ENCODE peak calls at places on chromosomes 13 and 19, in six cellular contexts. O is neuronal stem cell, Q is neural progenitor cell, G is heart left ventricle, I is cardiac muscle cell, H is IMR-90. C is an unnamed sample. For H3K9me3, the result is how much of the 10 kb centered on the place peaks cover.

GRCh38 chr13:93714171-93714570 is 487.6 kb downstream of the GPC6 start:
- DNase-seq in O (no peak), H (peak), I (no peak), G (no peak), Q (no peak), C (no peak)

GRCh38 chr13:53068841-53069520 is 40.4 kb downstream of the OLFM4 start:
- DNase-seq in G (no peak), O (no peak), I (no peak), H (no peak), Q (peak), C (no peak)

GRCh38 chr13:50408068-50408467 is 392.8 kb downstream of the KCNRG start:
- DNase-seq in H (no peak), Q (no peak), G (no peak), I (no peak), O (no peak), C (no peak)

GRCh38 chr19:53076984-53077383 is 26.2 kb downstream of the ZNF160 start:
- DNase-seq in I (peak), Q (peak), H (peak), O (peak), G (peak), C (no peak)

GRCh38 chr13:48891586-48891985 is 84.1 kb upstream of the FNDC3A start:
- DNase-seq in G (no peak), I (no peak), O (no peak), H (peak), Q (no peak), C (no peak)

GRCh38 chr19:13100031-13100588 is 2.5 kb downstream of the LYL1 start:
- DNase-seq in O (no peak), I (no peak), H (no peak), Q (no peak), G (no peak), C (no peak)

GRCh38 chr13:100100115-100100879 is 11.4 kb downstream of the PCCA start:
- DNase-seq in I (no peak), H (peak), G (peak), O (no peak), Q (no peak), C (no peak)

GRCh38 chr13:21583496-21583895 is 20.5 kb downstream of the MICU2 start:
- DNase-seq in G (no peak), I (no peak), O (no peak), H (peak), Q (peak), C (no peak)

GRCh38 chr13:50456111-50456510 is 387.4 kb downstream of the DLEU7 start:
- DNase-seq in Q (no peak), H (no peak), O (no peak), I (no peak), G (no peak), C (no peak)

GRCh38 chr19:16274466-16274865 is 50.2 kb upstream of the KLF2 start:
- DNase-seq in Q (no peak), H (no peak), O (no peak), G (no peak), I (no peak), C (no peak)

GRCh38 chr13:111952814-111953213 is 114.1 kb upstream of the SOX1 start:
- DNase-seq in O (no peak), I (no peak), Q (no peak), H (no peak), G (no peak), C (no peak)

GRCh38 chr13:97276862-97277269 is 54.7 kb downstream of the MBNL2 start:
- DNase-seq in Q (no peak), I (no peak), H (no peak), O (no peak), G (no peak), C (no peak)

GRCh38 chr13:73090116-73090811 is 31.5 kb downstream of the KLF5 start:
- DNase-seq in O (no peak), I (no peak), H (peak), Q (no peak), G (no peak), C (no peak)

GRCh38 chr19:13849991-13850909 is 26.7 kb upstream of the NANOS3 start:
- DNase-seq in H (peak), O (no peak), I (peak), G (peak), Q (peak), C (peak)

GRCh38 chr13:101272886-101273285 is 143.4 kb downstream of the NALCN start:
- DNase-seq in Q (no peak), I (no peak), G (no peak), H (no peak), O (no peak), C (no peak)

GRCh38 chr13:44224433-44225149 is 149.0 kb upstream of the SERP2 start:
- DNase-seq in Q (no peak), I (no peak), G (no peak), O (no peak), H (no peak), C (no peak)

GRCh38 chr19:14425696-14426138 is 6.6 kb upstream of the DDX39A start:
- DNase-seq in G (no peak), I (no peak), Q (no peak), H (peak), O (no peak), C (no peak)

GRCh38 chr13:109816112-109816978 is 30.0 kb upstream of the IRS2 start:
- DNase-seq in Q (no peak), I (no peak), H (no peak), G (no peak), O (no peak), C (no peak)

GRCh38 chr19:34430738-34431625 is 2.8 kb downstream of the UBA2 start:
- DNase-seq in O (peak), H (peak), G (no peak), Q (peak), I (peak), C (peak)

GRCh38 chr19:51712461-51713081 is 11.2 kb downstream of the HAS1 start:
- DNase-seq in H (peak), I (no peak), Q (peak), G (no peak), O (no peak), C (no peak)

GRCh38 chr13:86020350-86021002 is 221.3 kb upstream of the SLITRK6 start:
- DNase-seq in O (no peak), G (no peak), I (peak), H (peak), Q (no peak), C (no peak)

GRCh38 chr13:38687246-38688229 is 661 bp downstream of the FREM2 start:
- DNase-seq in O (no peak), I (peak), Q (peak), G (no peak), H (no peak), C (no peak)

GRCh38 chr13:26707122-26708006 is 53.2 kb downstream of the GPR12 start:
- DNase-seq in I (peak), O (peak), H (peak), G (no peak), Q (peak), C (no peak)

GRCh38 chr19:49415810-49416200 is 7.4 kb downstream of the PTH2 start:
- DNase-seq in H (no peak), I (no peak), G (no peak), O (no peak), Q (no peak), C (no peak)

GRCh38 chr13:113841355-113841653 is 22.6 kb downstream of the GAS6 start:
- DNase-seq in O (no peak), H (no peak), Q (no peak), G (no peak), I (no peak), C (no peak)

DNA sequence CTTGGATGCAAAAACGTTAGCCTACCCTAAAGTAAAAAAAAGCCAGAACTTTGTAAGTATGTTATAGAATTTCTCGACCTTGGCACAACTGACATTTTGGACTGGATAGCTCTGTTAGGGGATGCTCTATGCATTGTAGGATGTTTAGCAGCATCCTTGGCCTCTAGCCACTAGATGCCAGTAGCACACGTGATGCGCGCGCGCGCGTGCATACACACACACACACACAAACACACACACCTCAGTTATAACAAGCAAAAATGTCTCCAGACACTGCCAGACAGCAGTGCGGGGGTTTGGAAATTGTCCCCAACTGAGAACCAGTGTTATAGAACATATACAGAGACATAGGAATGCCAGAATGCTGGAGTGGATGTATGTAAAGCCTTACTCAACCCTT is 17.2 kb downstream of the ZNF226 start:
- DNase-seq in G (no peak), Q (no peak), I (no peak), O (no peak), H (no peak), C (no peak)
- H3K9me3 ChIP-seq in G (under half), Q (under half), I (under half), O (under half), H (under half), C (under half)

GRCh38 chr13:105165449-105166125 is 1369.9 kb downstream of the EFNB2 start:
- DNase-seq in H (no peak), O (no peak), G (no peak), Q (no peak), I (no peak), C (no peak)
- H3K9me3 ChIP-seq in H (under half), O (under half), G (under half), Q (under half), I (under half), C (under half)

DNA sequence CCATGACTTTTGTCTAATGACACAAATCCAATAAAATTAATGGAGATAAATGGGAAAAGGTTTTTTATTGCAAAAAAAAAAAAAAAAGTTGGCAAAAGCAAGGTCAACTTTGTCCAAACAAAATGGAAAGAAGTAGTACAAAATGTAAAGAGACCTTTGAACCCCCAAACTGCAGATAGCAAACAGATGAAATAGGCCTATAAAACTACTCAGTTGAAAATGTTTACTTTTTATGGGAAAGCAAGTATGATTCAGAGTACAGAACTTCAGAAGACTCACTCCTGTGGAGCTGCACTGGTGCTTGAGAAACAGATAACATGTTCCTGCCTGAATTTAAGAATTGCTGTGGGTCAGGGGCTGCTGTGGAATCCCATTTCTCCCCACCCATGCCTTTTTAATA is 9.8 kb upstream of the ZNF177 start:
- DNase-seq in H (no peak), G (no peak), O (no peak), I (no peak), Q (no peak), C (no peak)
- H3K9me3 ChIP-seq in H (under half), G (half or more), O (under half), I (under half), Q (under half), C (under half)

GRCh38 chr19:58434217-58434616 is 5.7 kb downstream of the ZNF132 start:
- DNase-seq in H (peak), I (no peak), O (no peak), G (no peak), Q (no peak), C (no peak)

GRCh38 chr19:58440556-58440955 is 603 bp upstream of the ZNF132 start:
- DNase-seq in Q (no peak), O (no peak), H (no peak), I (no peak), G (no peak), C (peak)

GRCh38 chr19:58439576-58440554 is at the start of gene ZNF132:
- DNase-seq in Q (peak), H (peak), O (peak), G (peak), I (no peak), C (peak)
- H3K9me3 ChIP-seq in Q (under half), H (under half), O (under half), G (under half), I (under half), C (under half)

GRCh38 chr19:41688098-41688497 is at the start of gene CEACAM7:
- DNase-seq in G (no peak), I (no peak), Q (no peak), O (no peak), H (no peak), C (no peak)

GRCh38 chr19:41689993-41690800 is 2.1 kb upstream of the CEACAM7 start:
- DNase-seq in G (no peak), H (no peak), O (no peak), Q (no peak), I (no peak), C (no peak)

GRCh38 chr19:41687419-41687818 is 651 bp downstream of the CEACAM7 start:
- DNase-seq in H (no peak), O (no peak), G (no peak), Q (no peak), I (no peak), C (no peak)

GRCh38 chr19:41690801-41691065 is 2.7 kb upstream of the CEACAM7 start:
- DNase-seq in H (no peak), I (no peak), Q (no peak), G (no peak), O (no peak), C (no peak)

DNA sequence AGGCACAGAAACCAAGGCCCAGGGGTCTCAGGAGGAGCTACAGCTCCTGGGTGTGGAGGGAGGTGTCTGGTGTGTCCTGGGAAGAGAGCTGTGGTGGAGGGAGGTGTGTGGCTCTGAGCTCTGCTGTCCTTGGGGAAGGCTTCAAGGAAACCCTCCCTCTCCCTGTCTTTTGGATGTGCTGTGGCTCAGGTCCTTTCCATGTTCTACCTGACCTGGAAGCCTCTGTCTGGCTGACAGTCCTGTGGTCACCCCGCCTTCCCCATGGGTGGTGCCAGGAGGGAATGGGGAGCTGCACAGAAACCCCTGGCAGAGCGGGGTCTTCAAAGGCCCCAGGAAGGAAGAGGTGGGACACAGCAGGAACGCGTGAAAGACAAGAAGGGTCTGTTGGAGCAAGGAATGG is 617 bp upstream of the CEACAM7 start:
- DNase-seq in I (no peak), Q (no peak), G (no peak), O (no peak), H (no peak), C (no peak)
- H3K9me3 ChIP-seq in I (under half), Q (under half), G (under half), O (under half), H (under half), C (under half)